ENCODE peak calls at places on chromosomes 12 and 14, in ten cellular contexts. S is CD8-positive, alpha-beta T cell; H is colonic mucosa; D is A549; Z is upper lobe of right lung; E is IMR-90; V is heart right ventricle; T is kidney; W is ovary; A is OCI-LY7. C is an unnamed sample. For H3K4me1, the result is how much of the 10 kb centered on the place peaks cover.

GRCh38 chr14:102491786-102492522 is 17.6 kb downstream of the ANKRD9 start:
- DNase-seq in S (no peak), H (no peak), D (no peak), Z (peak), E (no peak), V (no peak), T (no peak), W (no peak), A (no peak), C (no peak)

GRCh38 chr14:35435177-35435576 is 30.6 kb upstream of the NFKBIA start:
- DNase-seq in S (no peak), H (no peak), D (no peak), Z (no peak), E (peak), V (no peak), T (no peak), W (no peak), A (no peak), C (no peak)

GRCh38 chr12:29131539-29131938 is 17.5 kb upstream of the FAR2 start:
- DNase-seq in S (no peak), H (no peak), D (no peak), Z (no peak), E (peak), V (no peak), T (no peak), W (no peak), A (no peak), C (no peak)

GRCh38 chr12:87676726-87677125 is 352.5 kb downstream of the C12orf50 start:
- DNase-seq in S (no peak), H (no peak), D (no peak), Z (no peak), E (no peak), V (no peak), T (no peak), W (no peak), A (no peak), C (no peak)

GRCh38 chr12:93733358-93733757 is 56.2 kb downstream of the CRADD start:
- DNase-seq in S (no peak), H (no peak), D (peak), Z (no peak), E (no peak), V (peak), T (no peak), W (no peak), A (no peak), C (peak)

GRCh38 chr12:120101182-120101581 is 15.4 kb downstream of the RAB35 start:
- DNase-seq in S (no peak), H (no peak), D (no peak), Z (no peak), E (no peak), V (no peak), T (no peak), W (peak), A (no peak), C (no peak)

GRCh38 chr14:94797887-94798286 is 28.0 kb upstream of the GSC start:
- DNase-seq in S (no peak), H (no peak), D (no peak), Z (no peak), E (no peak), V (no peak), T (no peak), W (no peak), A (no peak), C (no peak)

GRCh38 chr12:68867606-68868005 is 59.6 kb downstream of the MDM2 start:
- DNase-seq in S (no peak), H (no peak), D (no peak), Z (no peak), E (no peak), V (no peak), T (no peak), W (no peak), A (no peak), C (no peak)

GRCh38 chr12:16515666-16516065 is 90.3 kb downstream of the LMO3 start:
- DNase-seq in S (no peak), H (no peak), D (no peak), Z (no peak), E (peak), V (no peak), T (no peak), W (no peak), A (no peak), C (no peak)

GRCh38 chr14:93039649-93040315 is 75.9 kb downstream of the ITPK1 start:
- DNase-seq in S (no peak), H (no peak), D (no peak), Z (peak), E (no peak), V (no peak), T (no peak), W (no peak), A (no peak), C (peak)

DNA sequence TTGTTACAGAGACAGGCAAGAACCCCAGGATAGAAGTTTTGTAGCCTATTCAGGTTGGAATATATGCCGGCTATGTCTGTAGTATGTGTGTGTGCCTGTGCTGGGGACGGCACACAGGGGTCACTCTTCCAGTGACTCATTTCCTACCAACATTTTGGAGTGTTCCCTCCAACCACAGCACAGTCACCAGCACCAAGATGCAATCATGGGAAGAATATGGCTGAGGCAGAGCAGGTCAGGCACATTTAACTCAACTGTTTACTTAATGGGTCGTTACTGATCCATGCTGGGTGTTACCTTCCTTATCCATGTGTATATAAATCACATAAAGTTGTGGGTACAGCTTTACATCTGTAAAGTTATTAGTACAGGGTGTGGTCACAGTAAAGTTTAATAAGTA is 178.3 kb downstream of the PRKD1 start:
- DNase-seq in S (no peak), H (no peak), D (peak), Z (no peak), E (peak), V (no peak), T (no peak), W (no peak), A (no peak), C (no peak)
- TF ChIP-seq CTCF in S (no peak), H (no peak), D (no peak), Z (no peak), E (no peak), V (no peak), T (no peak), W (no peak), A (no peak), C (no peak)

DNA sequence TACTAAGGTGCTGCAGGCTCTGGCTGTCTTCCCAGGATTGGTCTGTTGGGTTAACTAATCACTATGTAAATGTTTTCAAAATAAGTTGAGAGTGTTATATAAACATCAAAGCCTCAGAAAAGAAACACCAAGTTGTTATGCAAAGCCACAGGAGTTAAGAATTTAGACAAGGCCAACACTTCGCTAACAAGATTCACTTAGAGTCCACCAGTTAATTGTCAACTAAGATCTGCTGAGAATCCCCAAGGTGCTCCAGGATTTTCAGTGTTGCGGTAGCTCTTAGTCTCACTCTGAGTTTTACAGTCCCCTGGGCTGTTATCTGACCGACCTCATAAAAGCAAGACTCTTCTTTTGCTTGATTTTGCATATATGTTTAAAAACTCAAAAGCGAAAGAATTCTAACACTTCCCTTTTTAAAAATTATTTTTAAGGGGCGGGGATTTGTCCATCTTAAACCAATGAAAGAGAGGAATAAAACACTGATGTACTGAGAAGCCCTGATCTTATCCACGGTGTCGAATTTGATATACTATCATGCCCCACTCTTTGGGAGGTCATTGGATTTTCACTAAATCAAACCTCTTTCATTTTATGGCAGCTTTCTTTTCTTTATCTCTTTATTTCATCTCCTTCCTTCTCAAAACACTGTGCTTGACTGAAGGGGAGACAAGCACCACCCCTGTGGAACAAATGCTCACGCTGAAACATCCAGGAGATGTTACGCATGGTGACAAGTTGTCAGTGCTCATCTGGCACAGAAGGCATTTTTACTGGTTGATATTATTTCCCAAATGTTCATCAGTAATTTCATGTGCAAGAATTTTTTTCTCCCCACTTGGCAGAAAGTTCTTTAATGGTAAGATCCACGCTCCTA is 7.0 kb downstream of the NIN start:
- DNase-seq in S (no peak), H (no peak), D (no peak), Z (no peak), E (no peak), V (no peak), T (no peak), W (no peak), A (peak), C (no peak)
- H3K4me3 ChIP-seq in S (peak), H (no peak), D (no peak), Z (no peak), E (no peak), V (peak), T (no peak), W (no peak), A (peak), C (no peak)

GRCh38 chr14:88210426-88210825 is 112.6 kb downstream of the KCNK10 start:
- DNase-seq in S (no peak), H (no peak), D (no peak), Z (no peak), E (no peak), V (peak), T (no peak), W (peak), A (no peak), C (peak)

GRCh38 chr14:88212691-88213090 is 110.4 kb downstream of the KCNK10 start:
- DNase-seq in S (no peak), H (no peak), D (no peak), Z (no peak), E (no peak), V (no peak), T (no peak), W (no peak), A (no peak), C (no peak)

GRCh38 chr14:88209273-88209672 is 113.8 kb downstream of the KCNK10 start:
- DNase-seq in S (no peak), H (no peak), D (no peak), Z (no peak), E (no peak), V (no peak), T (peak), W (no peak), A (no peak), C (no peak)

GRCh38 chr14:88204221-88204620 is 118.8 kb downstream of the KCNK10 start:
- DNase-seq in S (no peak), H (peak), D (no peak), Z (no peak), E (no peak), V (no peak), T (no peak), W (peak), A (no peak), C (no peak)

DNA sequence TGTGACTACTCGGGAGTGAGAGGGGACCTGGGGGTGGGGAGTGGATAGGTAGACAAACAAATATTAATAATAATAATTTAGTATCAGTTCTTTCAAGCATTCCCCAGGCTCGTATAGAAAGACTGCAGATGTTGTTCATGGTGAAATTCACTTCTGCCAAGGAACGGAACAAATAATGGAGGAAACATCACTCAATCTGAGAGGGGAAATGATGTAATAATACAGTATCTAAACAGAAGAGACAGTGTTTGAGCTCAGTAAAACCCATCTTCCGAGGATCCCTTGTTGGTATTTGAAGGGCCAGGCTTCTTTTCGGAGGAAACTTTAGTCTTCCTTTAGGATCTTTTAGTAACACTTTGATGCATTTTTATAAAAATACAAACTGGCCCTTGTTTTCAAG is 114.2 kb downstream of the KCNK10 start:
- DNase-seq in S (no peak), H (no peak), D (no peak), Z (no peak), E (no peak), V (no peak), T (no peak), W (no peak), A (no peak), C (no peak)
- H3K4me1 ChIP-seq in S (under half), H (under half), D (under half), Z (under half), E (under half), V (under half), T (under half), W (under half), A (under half), C (under half)

DNA sequence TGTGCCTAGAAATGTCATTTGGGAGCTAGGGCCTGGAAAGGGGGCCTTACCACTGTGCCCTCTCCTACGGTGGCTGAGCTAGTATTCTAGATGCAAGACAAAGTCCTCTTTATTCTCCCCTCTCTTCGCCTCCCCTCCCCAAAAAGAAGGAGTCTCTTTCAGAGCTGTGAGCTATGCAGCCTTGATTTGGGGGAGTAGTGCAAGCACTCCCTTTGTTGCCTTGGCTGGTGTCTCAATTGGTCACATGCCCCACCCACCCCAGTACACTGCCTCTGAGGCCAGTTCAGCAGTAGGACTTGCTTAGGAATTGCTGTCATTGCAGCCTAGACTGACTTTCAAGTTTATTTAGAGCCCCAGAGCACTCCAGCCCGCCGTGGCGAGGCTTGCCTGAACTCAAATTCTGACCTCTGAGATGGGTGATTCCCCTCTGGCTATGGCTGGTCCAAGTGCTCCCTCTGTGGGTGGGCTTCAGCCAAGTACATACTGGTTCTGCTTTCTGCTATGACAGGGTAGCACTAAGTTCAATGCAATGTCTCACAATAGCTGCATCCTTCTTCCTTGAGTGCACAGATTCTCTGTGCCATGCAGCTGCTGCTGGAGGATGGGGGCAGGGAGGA is 37.0 kb upstream of the FBXO33 start:
- DNase-seq in S (peak), H (no peak), D (peak), Z (no peak), E (no peak), V (no peak), T (peak), W (no peak), A (peak), C (no peak)
- TF ChIP-seq CTCF in S (no peak), H (no peak), D (no peak), Z (peak), E (peak), V (no peak), T (no peak), W (no peak), A (peak), C (peak)

DNA sequence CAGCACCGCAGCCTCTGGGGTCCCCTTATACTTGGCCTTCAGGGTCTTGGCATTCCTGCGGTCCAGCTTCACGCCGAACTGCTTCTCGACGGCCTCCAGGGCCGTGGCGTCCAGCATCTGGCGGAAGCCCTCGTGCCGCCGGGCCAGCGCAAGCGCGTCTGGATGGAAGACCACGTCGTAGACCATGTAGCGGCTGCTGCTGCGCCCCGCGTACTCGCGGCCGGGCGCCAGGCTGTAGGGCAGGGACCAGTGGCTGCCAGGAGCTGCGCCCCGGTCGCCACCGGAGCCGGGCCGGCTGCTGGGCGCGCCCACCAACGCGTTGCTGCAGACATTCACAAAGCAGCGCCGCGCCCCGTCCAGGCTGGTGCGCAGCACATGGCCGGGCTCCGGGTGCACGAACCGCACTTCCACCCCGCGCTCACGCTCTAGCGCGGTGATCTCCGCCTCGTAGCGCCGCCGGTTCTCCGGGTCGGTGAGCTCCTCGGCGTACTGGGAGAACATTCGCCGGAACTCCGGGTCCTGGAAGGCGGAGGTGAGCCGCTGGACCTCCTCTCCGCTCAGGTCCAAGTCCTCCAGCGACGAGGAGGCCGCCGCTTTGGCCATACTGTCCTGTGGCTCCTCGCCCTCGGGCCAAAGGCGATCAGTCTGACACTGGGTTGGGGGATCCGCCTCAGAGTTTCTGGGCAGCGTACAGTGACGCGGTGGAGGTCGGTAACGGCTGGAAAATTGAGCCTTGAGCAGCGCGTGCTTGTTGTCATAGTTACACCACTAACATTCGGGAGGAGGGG is at the start of gene DNAAF2:
- DNase-seq in S (peak), H (peak), D (peak), Z (peak), E (peak), V (peak), T (peak), W (peak), A (peak), C (peak)
- H3K4me3 ChIP-seq in S (peak), H (peak), D (peak), Z (peak), E (peak), V (peak), T (peak), W (peak), A (peak), C (peak)

GRCh38 chr12:123040106-123040505 is 59.6 kb downstream of the ARL6IP4 start:
- DNase-seq in S (no peak), H (no peak), D (no peak), Z (no peak), E (no peak), V (no peak), T (no peak), W (no peak), A (no peak), C (no peak)

GRCh38 chr12:123041042-123041531 is 60.6 kb downstream of the ARL6IP4 start:
- DNase-seq in S (no peak), H (no peak), D (no peak), Z (no peak), E (no peak), V (no peak), T (no peak), W (no peak), A (peak), C (no peak)

GRCh38 chr12:123043536-123044001 is 63.1 kb downstream of the ARL6IP4 start:
- DNase-seq in S (peak), H (peak), D (peak), Z (peak), E (peak), V (peak), T (peak), W (peak), A (peak), C (peak)

GRCh38 chr12:123044351-123044750 is 63.9 kb downstream of the ARL6IP4 start:
- DNase-seq in S (no peak), H (no peak), D (no peak), Z (no peak), E (no peak), V (no peak), T (peak), W (no peak), A (no peak), C (peak)

DNA sequence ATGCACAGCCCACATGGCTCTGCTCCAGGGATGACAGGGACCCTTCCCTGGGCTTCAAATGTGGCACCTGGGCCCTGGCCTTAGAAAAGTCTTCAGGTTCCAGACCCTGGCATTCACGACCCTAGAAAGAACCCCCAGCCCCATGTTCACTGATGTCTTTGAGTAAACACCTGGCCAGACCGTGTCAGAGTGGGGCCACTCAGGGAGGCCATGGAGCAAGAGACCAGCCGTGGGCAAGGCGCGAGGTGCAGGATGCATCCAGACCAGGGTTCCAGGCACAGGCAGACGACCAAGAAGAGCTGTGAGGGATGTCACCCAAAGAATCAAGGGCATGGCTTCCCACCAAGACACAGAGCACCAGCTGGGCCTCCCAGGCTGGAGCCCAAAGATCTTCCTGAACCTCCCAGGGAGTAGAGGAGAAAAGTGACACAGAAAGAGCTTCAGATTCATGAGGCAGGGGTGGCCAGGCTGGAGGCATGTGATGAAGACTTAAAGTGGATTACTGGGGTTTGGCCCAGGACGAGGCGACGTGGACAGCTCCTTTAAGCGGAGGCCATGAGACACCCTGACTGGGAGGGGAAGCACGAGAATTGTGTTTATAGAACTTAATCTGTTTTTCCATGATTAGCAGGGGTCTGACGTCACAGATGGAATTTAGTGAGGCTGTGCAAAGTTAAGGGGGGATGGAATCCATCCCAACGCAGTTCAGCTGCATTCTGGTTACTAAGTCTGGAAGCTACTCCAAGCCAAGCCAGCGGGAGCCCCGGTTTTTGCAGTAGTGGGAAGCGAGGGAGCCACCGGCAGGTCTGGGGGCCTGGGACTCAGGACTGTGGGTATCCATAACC is 61.6 kb downstream of the ARL6IP4 start:
- DNase-seq in S (no peak), H (peak), D (no peak), Z (no peak), E (peak), V (no peak), T (peak), W (peak), A (no peak), C (peak)
- H3K4me1 ChIP-seq in S (under half), H (under half), D (under half), Z (under half), E (under half), V (under half), T (under half), W (under half), A (under half), C (under half)

GRCh38 chr12:31245822-31246469 is 80.0 kb downstream of the SINHCAF start:
- DNase-seq in S (no peak), H (no peak), D (peak), Z (no peak), E (no peak), V (no peak), T (no peak), W (no peak), A (peak), C (no peak)
- TF ChIP-seq CTCF in S (no peak), H (no peak), D (no peak), Z (no peak), E (peak), V (no peak), T (no peak), W (no peak), A (peak), C (no peak)

GRCh38 chr12:67279637-67280036 is 10.5 kb downstream of the CAND1 start:
- DNase-seq in S (no peak), H (no peak), D (no peak), Z (no peak), E (no peak), V (no peak), T (no peak), W (no peak), A (no peak), C (no peak)
- H3K4me3 ChIP-seq in S (no peak), H (no peak), D (no peak), Z (no peak), E (no peak), V (no peak), T (no peak), W (no peak), A (no peak), C (no peak)

C was measured in heart left ventricle.